ENCODE peak calls at places on chromosome 11, in eight cellular contexts. P, M, F, A, N, Z, J and K are unnamed samples.

GRCh38 chr11:30984827-30985226 is 384.7 kb downstream of the DCDC1 start:
- DNase-seq in P (no peak), M (peak), F (no peak), A (no peak), N (no peak), Z (no peak), J (no peak), K (no peak)

GRCh38 chr11:130527648-130528300 is 79.3 kb downstream of the ADAMTS15 start:
- DNase-seq in P (no peak), M (peak), F (no peak), A (peak), N (peak), Z (no peak), J (no peak), K (no peak)

GRCh38 chr11:47879259-47880184 is 31.4 kb upstream of the NUP160 start:
- DNase-seq in P (no peak), M (no peak), F (no peak), A (no peak), N (no peak), Z (no peak), J (no peak), K (no peak)

GRCh38 chr11:103338621-103339484 is 229.6 kb downstream of the DYNC2H1 start:
- DNase-seq in P (no peak), M (peak), F (no peak), A (no peak), N (no peak), Z (no peak), J (no peak), K (no peak)

GRCh38 chr11:102446606-102447005 is 6.0 kb downstream of the TMEM123 start:
- DNase-seq in P (no peak), M (peak), F (no peak), A (no peak), N (no peak), Z (no peak), J (no peak), K (no peak)

GRCh38 chr11:111975076-111975806 is 38.1 kb downstream of the DIXDC1 start:
- DNase-seq in P (no peak), M (no peak), F (no peak), A (no peak), N (no peak), Z (no peak), J (no peak), K (no peak)

GRCh38 chr11:45146072-45147016 is at the start of gene PRDM11:
- DNase-seq in P (peak), M (peak), F (peak), A (no peak), N (peak), Z (peak), J (peak), K (no peak)

GRCh38 chr11:78220218-78221157 is 31.8 kb downstream of the USP35 start:
- DNase-seq in P (peak), M (no peak), F (peak), A (no peak), N (no peak), Z (no peak), J (no peak), K (no peak)

GRCh38 chr11:6926208-6927029 is at the start of gene ZNF215:
- DNase-seq in P (peak), M (peak), F (peak), A (peak), N (peak), Z (peak), J (peak), K (peak)

GRCh38 chr11:124285610-124286344 is 28.0 kb downstream of the OR8D1 start:
- DNase-seq in P (no peak), M (peak), F (no peak), A (no peak), N (no peak), Z (no peak), J (no peak), K (no peak)

GRCh38 chr11:90542092-90542491 is 319.2 kb upstream of the CHORDC1 start:
- DNase-seq in P (no peak), M (no peak), F (no peak), A (no peak), N (no peak), Z (no peak), J (no peak), K (no peak)

GRCh38 chr11:33899383-33900037 is 7.6 kb upstream of the LMO2 start:
- DNase-seq in P (peak), M (peak), F (peak), A (peak), N (peak), Z (peak), J (no peak), K (peak)

GRCh38 chr11:36070215-36070976 is 126.5 kb downstream of the LDLRAD3 start:
- DNase-seq in P (no peak), M (no peak), F (no peak), A (no peak), N (no peak), Z (no peak), J (no peak), K (no peak)

GRCh38 chr11:70415642-70416395 is 17.5 kb downstream of the CTTN start:
- DNase-seq in P (no peak), M (peak), F (no peak), A (no peak), N (no peak), Z (no peak), J (peak), K (no peak)

GRCh38 chr11:85918910-85919794 is 64.0 kb downstream of the CCDC83 start:
- DNase-seq in P (no peak), M (no peak), F (no peak), A (no peak), N (no peak), Z (no peak), J (no peak), K (no peak)

GRCh38 chr11:61947486-61948210 is 2.5 kb upstream of the BEST1 start:
- DNase-seq in P (peak), M (peak), F (peak), A (peak), N (peak), Z (peak), J (peak), K (peak)

GRCh38 chr11:11856638-11857037 is 14.9 kb downstream of the USP47 start:
- DNase-seq in P (no peak), M (peak), F (no peak), A (no peak), N (no peak), Z (no peak), J (peak), K (no peak)

GRCh38 chr11:39461065-39461464 is 1998.4 kb downstream of the LRRC4C start:
- DNase-seq in P (no peak), M (no peak), F (no peak), A (no peak), N (no peak), Z (no peak), J (no peak), K (no peak)

GRCh38 chr11:124740277-124740882 is 638 bp downstream of the NRGN start:
- DNase-seq in P (no peak), M (peak), F (no peak), A (no peak), N (no peak), Z (peak), J (peak), K (peak)

GRCh38 chr11:47192111-47192510 is 5.9 kb upstream of the PACSIN3 start:
- DNase-seq in P (no peak), M (no peak), F (no peak), A (no peak), N (no peak), Z (no peak), J (no peak), K (no peak)

GRCh38 chr11:121035823-121036222 is 11.9 kb downstream of the TBCEL start:
- DNase-seq in P (no peak), M (peak), F (no peak), A (no peak), N (no peak), Z (no peak), J (no peak), K (no peak)

GRCh38 chr11:69663326-69663725 is 11.8 kb downstream of the LTO1 start:
- DNase-seq in P (no peak), M (no peak), F (peak), A (no peak), N (no peak), Z (peak), J (no peak), K (no peak)

GRCh38 chr11:27509953-27510352 is 3.4 kb upstream of the LIN7C start:
- DNase-seq in P (no peak), M (no peak), F (no peak), A (no peak), N (no peak), Z (no peak), J (peak), K (no peak)

DNA sequence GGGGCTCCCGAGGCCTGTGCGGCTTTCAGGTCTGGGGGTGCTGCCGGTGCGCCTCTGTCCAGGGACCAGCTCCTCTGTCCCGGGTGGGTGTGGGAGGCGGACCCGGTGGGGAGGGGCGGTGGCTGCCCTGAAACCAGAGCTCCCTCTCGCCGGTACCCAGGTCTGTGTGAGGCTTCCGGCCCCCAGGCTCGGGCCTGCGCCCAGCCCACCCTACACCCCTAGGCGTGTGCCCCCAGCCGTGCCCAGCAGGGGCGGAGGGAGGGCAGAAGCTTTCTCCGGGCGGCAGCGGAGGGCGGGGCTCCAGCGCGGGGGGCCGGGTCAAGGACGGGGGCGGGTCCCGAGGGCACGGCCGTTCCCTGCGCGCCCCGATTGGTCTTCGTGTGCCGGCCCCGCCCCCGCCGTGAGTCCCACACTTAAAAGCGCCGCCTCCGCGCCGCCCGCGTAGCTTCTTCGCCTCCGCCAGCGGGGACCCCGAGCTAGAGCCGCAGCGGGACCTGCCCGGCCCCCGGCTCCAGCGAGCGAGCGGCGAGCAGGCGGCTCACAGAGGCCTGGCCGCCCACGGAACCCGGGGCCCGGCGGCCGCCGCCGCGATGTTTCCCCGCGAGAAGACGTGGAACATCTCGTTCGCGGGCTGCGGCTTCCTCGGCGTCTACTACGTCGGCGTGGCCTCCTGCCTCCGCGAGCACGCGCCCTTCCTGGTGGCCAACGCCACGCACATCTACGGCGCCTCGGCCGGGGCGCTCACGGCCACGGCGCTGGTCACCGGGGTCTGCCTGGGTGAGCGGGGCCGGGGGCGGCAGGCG is 616 bp downstream of the PNPLA2 start:
- DNase-seq in P (peak), M (peak), F (peak), A (peak), N (peak), Z (peak), J (peak), K (peak)
- TF ChIP-seq CTCF in P (no peak), M (no peak), F (peak), A (peak), N (no peak), Z (peak), J (no peak), K (peak)

GRCh38 chr11:119473226-119473625 is 50.3 kb upstream of the THY1 start:
- DNase-seq in P (no peak), M (no peak), F (no peak), A (no peak), N (no peak), Z (no peak), J (no peak), K (no peak)

GRCh38 chr11:119476038-119476437 is 53.1 kb upstream of the THY1 start:
- DNase-seq in P (no peak), M (no peak), F (no peak), A (no peak), N (no peak), Z (no peak), J (no peak), K (no peak)

GRCh38 chr11:119473901-119474681 is 51.1 kb upstream of the THY1 start:
- DNase-seq in P (no peak), M (no peak), F (peak), A (no peak), N (no peak), Z (no peak), J (no peak), K (no peak)

GRCh38 chr11:119476666-119477331 is 53.8 kb upstream of the THY1 start:
- DNase-seq in P (no peak), M (no peak), F (peak), A (no peak), N (no peak), Z (no peak), J (no peak), K (peak)

GRCh38 chr11:119474682-119475596 is 52.0 kb upstream of the THY1 start:
- DNase-seq in P (peak), M (peak), F (peak), A (peak), N (peak), Z (no peak), J (peak), K (no peak)
- H3K27ac ChIP-seq in P (no peak), M (peak), F (no peak), A (peak), N (no peak), Z (no peak), J (no peak), K (no peak)

GRCh38 chr11:83115551-83115950 is 41.4 kb upstream of the PCF11 start:
- DNase-seq in P (peak), M (peak), F (no peak), A (no peak), N (peak), Z (no peak), J (no peak), K (peak)
- H3K4me3 ChIP-seq in P (no peak), M (no peak), F (no peak), A (no peak), N (no peak), Z (no peak), J (no peak), K (no peak)

GRCh38 chr11:95790933-95791247 is 592 bp downstream of the CEP57 start:
- DNase-seq in P (peak), M (peak), F (peak), A (peak), N (peak), Z (peak), J (peak), K (peak)

GRCh38 chr11:95789506-95790122 is at the start of gene FAM76B:
- DNase-seq in P (peak), M (peak), F (peak), A (peak), N (peak), Z (peak), J (peak), K (peak)

GRCh38 chr11:95790123-95790932 is at the start of gene CEP57:
- DNase-seq in P (peak), M (peak), F (peak), A (peak), N (peak), Z (peak), J (peak), K (peak)

GRCh38 chr11:95791385-95792033 is 1.2 kb downstream of the CEP57 start:
- DNase-seq in P (no peak), M (no peak), F (no peak), A (no peak), N (no peak), Z (no peak), J (no peak), K (no peak)

DNA sequence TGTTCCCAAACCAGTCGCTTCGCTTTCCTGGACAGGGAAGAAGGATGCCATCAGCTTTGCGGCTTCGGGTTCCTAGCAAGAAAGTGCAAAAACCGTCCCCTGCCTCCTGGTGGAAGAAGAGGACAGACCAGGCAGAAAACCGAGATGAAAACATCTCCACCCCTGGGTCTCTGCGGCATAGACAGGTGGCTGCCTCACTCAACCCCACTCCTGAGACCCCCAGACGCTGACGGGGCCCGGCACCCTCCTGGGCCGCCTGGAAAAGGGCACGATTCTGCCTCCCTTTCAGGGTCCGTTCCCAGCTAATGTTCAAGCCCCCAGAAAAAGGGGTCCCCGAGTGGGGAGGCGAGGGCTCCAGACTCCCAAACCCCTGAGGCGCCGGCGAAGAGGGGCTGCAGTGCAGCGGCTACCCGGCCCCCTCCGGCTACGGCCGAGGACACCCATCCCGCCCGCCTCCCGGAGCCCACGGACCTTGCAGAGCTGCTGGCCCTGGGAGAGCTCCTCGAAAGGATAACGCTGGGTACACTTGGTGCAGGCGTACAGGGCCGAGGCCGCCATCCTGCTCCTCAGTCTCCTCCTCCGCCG is 569 bp downstream of the FAM76B start:
- DNase-seq in P (peak), M (peak), F (no peak), A (peak), N (peak), Z (no peak), J (peak), K (no peak)
- TF ChIP-seq CTCF in P (no peak), M (peak), F (no peak), A (no peak), N (peak), Z (no peak), J (no peak), K (no peak)

GRCh38 chr11:75474878-75475766 is 42.1 kb upstream of the KLHL35 start:
- DNase-seq in P (peak), M (peak), F (no peak), A (peak), N (peak), Z (peak), J (peak), K (peak)
- H3K27ac ChIP-seq in P (no peak), M (peak), F (no peak), A (peak), N (no peak), Z (peak), J (peak), K (peak)

GRCh38 chr11:65860278-65861164 is at the start of gene MUS81:
- DNase-seq in P (peak), M (peak), F (peak), A (peak), N (peak), Z (peak), J (peak), K (peak)

GRCh38 chr11:65861533-65862183 is 1.4 kb downstream of the MUS81 start:
- DNase-seq in P (peak), M (no peak), F (peak), A (no peak), N (no peak), Z (peak), J (no peak), K (no peak)

GRCh38 chr11:65862941-65863888 is 3.0 kb downstream of the MUS81 start:
- DNase-seq in P (peak), M (no peak), F (peak), A (no peak), N (no peak), Z (peak), J (no peak), K (peak)

GRCh38 chr11:65861165-65861505 is 902 bp downstream of the MUS81 start:
- DNase-seq in P (no peak), M (peak), F (no peak), A (no peak), N (no peak), Z (no peak), J (no peak), K (no peak)

GRCh38 chr11:65862191-65862735 is 2.0 kb downstream of the MUS81 start:
- DNase-seq in P (peak), M (no peak), F (peak), A (no peak), N (no peak), Z (peak), J (no peak), K (no peak)
- H3K4me3 ChIP-seq in P (no peak), M (no peak), F (peak), A (no peak), N (no peak), Z (no peak), J (no peak), K (no peak)

DNA sequence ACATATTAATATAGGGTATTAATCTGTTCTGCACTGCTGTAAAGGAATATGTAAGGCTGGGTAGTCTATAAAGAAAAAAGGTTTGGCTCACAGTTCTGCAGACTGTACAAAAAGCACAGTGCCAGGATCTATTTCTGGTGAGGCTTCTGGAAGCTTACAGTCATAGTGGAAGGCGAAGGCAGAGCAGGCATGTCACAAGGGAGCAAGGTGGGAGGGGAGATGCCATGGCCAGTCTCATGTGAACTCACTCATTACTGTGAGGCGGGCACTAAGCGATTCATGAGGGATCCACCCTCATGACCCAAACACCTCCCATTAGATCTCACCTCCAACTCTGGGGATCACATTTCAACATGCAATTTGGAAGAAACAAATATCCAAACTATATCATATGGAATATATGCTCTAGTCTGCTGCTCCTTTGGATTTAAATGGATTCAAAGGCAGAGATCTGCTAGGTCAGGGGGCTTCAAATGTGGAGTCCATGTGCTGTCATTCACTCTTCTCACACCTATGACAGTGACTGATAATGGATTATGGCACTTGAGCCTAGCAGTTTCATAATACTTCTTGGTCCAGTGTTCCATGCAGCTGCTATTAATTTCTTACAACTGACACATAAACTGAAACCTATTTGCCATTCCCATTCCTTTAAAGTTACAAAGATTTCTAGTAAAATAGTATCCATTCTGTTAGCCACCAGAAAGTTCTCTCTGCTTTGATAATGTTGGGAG is 146.0 kb downstream of the ATG16L2 start:
- DNase-seq in P (no peak), M (no peak), F (no peak), A (no peak), N (no peak), Z (no peak), J (no peak), K (no peak)
- TF ChIP-seq CTCF in P (no peak), M (no peak), F (no peak), A (no peak), N (no peak), Z (no peak), J (no peak), K (no peak)